ENCODE peak calls at places on chromosome 18, in seven cellular contexts. A, Z, N, U, L, S and Y are unnamed samples.

GRCh38 chr18:26568513-26568912 is 20.2 kb upstream of the KCTD1 start:
- DNase-seq in Z (no peak), S (no peak), A (no peak), U (no peak), L (no peak), N (no peak), Y (no peak)

GRCh38 chr18:13107074-13107473 is 111.5 kb upstream of the LDLRAD4 start:
- DNase-seq in A (no peak), N (no peak), U (no peak), L (no peak), S (no peak), Z (no peak), Y (no peak)

GRCh38 chr18:62802523-62802922 is 87.2 kb downstream of the PHLPP1 start:
- DNase-seq in S (no peak), A (no peak), U (no peak), Z (no peak), L (no peak), N (no peak), Y (no peak)

GRCh38 chr18:58887613-58887963 is 22.9 kb downstream of the ZNF532 start:
- DNase-seq in N (no peak), U (no peak), A (peak), L (no peak), S (peak), Z (peak), Y (no peak)

GRCh38 chr18:48392266-48392665 is 16.9 kb downstream of the ZBTB7C start:
- DNase-seq in L (no peak), S (no peak), U (no peak), N (no peak), Z (no peak), A (no peak), Y (no peak)

GRCh38 chr18:13266208-13267100 is 47.9 kb downstream of the LDLRAD4 start:
- DNase-seq in S (no peak), A (no peak), L (no peak), Z (no peak), N (no peak), U (no peak), Y (peak)

GRCh38 chr18:49920731-49921130 is 107.4 kb upstream of the ACAA2 start:
- DNase-seq in U (no peak), Z (no peak), N (no peak), L (no peak), A (no peak), S (peak), Y (no peak)

GRCh38 chr18:44537521-44537920 is 143.2 kb upstream of the SETBP1 start:
- DNase-seq in S (peak), U (peak), A (no peak), N (peak), L (peak), Z (no peak), Y (no peak)

GRCh38 chr18:56568986-56569385 is 69.4 kb downstream of the TXNL1 start:
- DNase-seq in S (peak), L (no peak), N (no peak), A (no peak), U (no peak), Z (no peak), Y (no peak)

GRCh38 chr18:54020346-54020745 is 204.1 kb downstream of the MBD2 start:
- DNase-seq in N (no peak), Z (no peak), S (no peak), U (no peak), L (no peak), A (no peak), Y (no peak)

GRCh38 chr18:65983750-65984149 is 232.9 kb downstream of the CDH7 start:
- DNase-seq in A (no peak), S (no peak), N (no peak), L (no peak), Z (no peak), U (no peak), Y (no peak)
- TF ChIP-seq CTCF in A (no peak), S (no peak), N (no peak), L (peak), Z (no peak), U (no peak), Y (peak)

DNA sequence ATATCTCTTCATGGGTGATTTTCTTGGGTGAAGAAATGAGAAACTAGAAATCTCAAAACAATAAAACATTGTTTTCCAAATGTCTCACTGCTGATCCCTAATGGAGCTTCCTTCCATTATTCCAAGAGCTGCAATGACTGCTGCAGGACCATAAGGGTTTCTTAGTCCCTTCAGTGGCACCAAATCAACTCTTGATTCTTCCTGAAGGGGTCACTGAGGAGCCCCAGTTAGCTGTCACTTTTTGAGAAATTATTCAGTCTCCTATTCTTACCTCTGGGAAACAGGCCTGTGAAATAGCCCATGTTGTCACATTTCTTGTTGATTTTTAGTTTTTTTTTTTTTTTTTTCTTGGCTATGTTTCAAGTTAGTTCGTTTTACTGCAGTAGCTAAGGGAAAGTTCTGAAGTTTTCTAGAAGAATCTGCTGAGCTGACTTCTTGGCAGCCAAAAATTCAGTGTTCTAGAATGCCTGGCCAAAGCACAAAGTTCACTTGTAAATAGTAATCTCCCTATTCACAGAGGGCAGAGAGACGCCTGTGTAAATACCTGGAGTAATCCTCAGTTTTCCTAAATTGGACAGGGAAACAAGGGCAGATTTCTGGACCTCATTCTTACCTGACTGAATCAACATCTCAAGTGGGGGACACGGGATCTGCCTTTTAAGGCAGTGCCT is 480.0 kb downstream of the RIT2 start:
- DNase-seq in N (no peak), A (no peak), L (no peak), S (no peak), Z (no peak), U (no peak), Y (no peak)
- TF ChIP-seq CTCF in N (no peak), A (no peak), L (no peak), S (no peak), Z (no peak), U (no peak), Y (peak)

DNA sequence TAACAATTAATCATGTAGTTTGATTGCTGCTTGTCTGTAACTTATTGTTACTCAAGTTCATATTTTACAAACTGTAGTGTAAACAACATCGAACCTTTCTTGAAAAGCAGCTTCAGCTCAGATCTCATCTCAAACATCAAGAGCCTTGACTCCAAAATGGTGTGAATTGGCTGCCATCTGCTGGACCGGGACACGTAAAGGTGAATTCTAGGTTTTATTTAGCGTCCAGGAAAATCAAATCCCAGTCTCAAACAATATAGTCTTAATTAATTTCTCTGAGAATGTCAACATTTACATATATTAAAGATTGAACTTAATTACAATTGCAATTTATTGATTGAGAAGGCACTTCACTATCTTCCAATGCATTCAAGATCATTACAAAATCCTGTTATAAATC is 453.0 kb downstream of the GALR1 start:
- DNase-seq in U (no peak), Z (no peak), A (no peak), S (no peak), L (no peak), N (no peak), Y (no peak)
- TF ChIP-seq CTCF in U (no peak), Z (no peak), A (no peak), S (peak), L (peak), N (no peak), Y (peak)

GRCh38 chr18:38284992-38285391 is 719.4 kb upstream of the CELF4 start:
- DNase-seq in A (no peak), Z (no peak), S (no peak), U (no peak), N (no peak), L (no peak), Y (no peak)
- TF ChIP-seq CTCF in A (no peak), Z (no peak), S (no peak), U (no peak), N (no peak), L (no peak), Y (no peak)

GRCh38 chr18:35028556-35028955 is 12.7 kb upstream of the MAPRE2 start:
- DNase-seq in U (no peak), A (no peak), N (no peak), S (no peak), Z (no peak), L (no peak), Y (no peak)

GRCh38 chr18:35029103-35029502 is 12.1 kb upstream of the MAPRE2 start:
- DNase-seq in A (no peak), U (no peak), N (peak), S (no peak), Z (no peak), L (no peak), Y (no peak)

GRCh38 chr18:35032113-35032512 is 9.1 kb upstream of the MAPRE2 start:
- DNase-seq in N (no peak), A (no peak), L (no peak), S (no peak), U (no peak), Z (no peak), Y (no peak)

GRCh38 chr18:35030234-35030989 is 10.8 kb upstream of the MAPRE2 start:
- DNase-seq in A (no peak), Z (no peak), U (no peak), L (no peak), N (no peak), S (no peak), Y (no peak)

GRCh38 chr18:35029770-35030169 is 11.4 kb upstream of the MAPRE2 start:
- DNase-seq in A (no peak), L (no peak), N (no peak), Z (no peak), S (no peak), U (no peak), Y (no peak)
- TF ChIP-seq CTCF in A (peak), L (no peak), N (peak), Z (no peak), S (no peak), U (no peak), Y (no peak)

GRCh38 chr18:21851327-21851961 is 110.9 kb downstream of the MIB1 start:
- DNase-seq in L (no peak), N (no peak), A (no peak), S (no peak), U (no peak), Z (no peak), Y (no peak)
- TF ChIP-seq CTCF in L (peak), N (peak), A (no peak), S (peak), U (no peak), Z (no peak), Y (peak)